ENCODE peak calls at places on chromosomes 12 and 14, in seven cellular contexts. One of them, this sample, is unnamed.

GRCh38 chr14:95527392-95528002 is 7.4 kb upstream of the GLRX5 start:
- DNase-seq in HFFc6: peak; percentile 84
- DNase-seq in lower lobe of right lung: no peak
- DNase-seq in neural crest cell: no peak
- DNase-seq in CD4-positive, alpha-beta T cell: no peak
- DNase-seq in GM20000: peak; percentile 49
- DNase-seq in choroid plexus epithelial cell: peak; percentile 85
- DNase-seq in this sample: no peak

GRCh38 chr14:21723431-21724045 is 49.9 kb upstream of the OR4E1 start:
- DNase-seq in choroid plexus epithelial cell: peak; percentile 4
- DNase-seq in CD4-positive, alpha-beta T cell: peak; percentile 27
- DNase-seq in neural crest cell: peak; percentile 46
- DNase-seq in lower lobe of right lung: no peak
- DNase-seq in GM20000: peak; percentile 8
- DNase-seq in HFFc6: no peak
- DNase-seq in this sample: no peak

GRCh38 chr14:80805136-80805535 is 136.4 kb downstream of the CEP128 start:
- DNase-seq in CD4-positive, alpha-beta T cell: no peak
- DNase-seq in GM20000: no peak
- DNase-seq in lower lobe of right lung: no peak
- DNase-seq in choroid plexus epithelial cell: no peak
- DNase-seq in neural crest cell: no peak
- DNase-seq in HFFc6: peak; percentile 33
- DNase-seq in this sample: no peak

GRCh38 chr14:77053046-77053841 is 24.7 kb upstream of the IRF2BPL start:
- DNase-seq in HFFc6: no peak
- DNase-seq in GM20000: peak; percentile 81
- DNase-seq in lower lobe of right lung: peak; percentile 85
- DNase-seq in choroid plexus epithelial cell: peak; percentile 80
- DNase-seq in neural crest cell: peak; percentile 77
- DNase-seq in CD4-positive, alpha-beta T cell: peak; percentile 74
- DNase-seq in this sample: no peak

GRCh38 chr12:93198086-93198485 is 179.6 kb upstream of the NUDT4 start:
- DNase-seq in CD4-positive, alpha-beta T cell: no peak
- DNase-seq in neural crest cell: no peak
- DNase-seq in lower lobe of right lung: no peak
- DNase-seq in choroid plexus epithelial cell: peak; percentile 66
- DNase-seq in GM20000: no peak
- DNase-seq in HFFc6: peak; percentile 93
- DNase-seq in this sample: no peak

GRCh38 chr14:88195676-88196075 is 127.4 kb downstream of the KCNK10 start:
- DNase-seq in lower lobe of right lung: no peak
- DNase-seq in HFFc6: no peak
- DNase-seq in choroid plexus epithelial cell: no peak
- DNase-seq in GM20000: no peak
- DNase-seq in CD4-positive, alpha-beta T cell: no peak
- DNase-seq in neural crest cell: peak; percentile 21
- DNase-seq in this sample: no peak

GRCh38 chr12:26740348-26740747 is 92.6 kb downstream of the ITPR2 start:
- DNase-seq in choroid plexus epithelial cell: no peak
- DNase-seq in lower lobe of right lung: no peak
- DNase-seq in CD4-positive, alpha-beta T cell: no peak
- DNase-seq in GM20000: no peak
- DNase-seq in HFFc6: no peak
- DNase-seq in neural crest cell: no peak
- DNase-seq in this sample: no peak

GRCh38 chr14:65303185-65303901 is 109.2 kb upstream of the FUT8 start:
- DNase-seq in HFFc6: peak; percentile 20
- DNase-seq in neural crest cell: no peak
- DNase-seq in CD4-positive, alpha-beta T cell: no peak
- DNase-seq in lower lobe of right lung: no peak
- DNase-seq in GM20000: no peak
- DNase-seq in choroid plexus epithelial cell: no peak
- DNase-seq in this sample: no peak

GRCh38 chr12:132444957-132445883 is 44.7 kb upstream of the FBRSL1 start:
- DNase-seq in neural crest cell: no peak
- DNase-seq in choroid plexus epithelial cell: no peak
- DNase-seq in GM20000: peak; percentile 88
- DNase-seq in HFFc6: no peak
- DNase-seq in CD4-positive, alpha-beta T cell: peak; percentile 76
- DNase-seq in lower lobe of right lung: peak; percentile 71
- DNase-seq in this sample: no peak

GRCh38 chr14:101825797-101826196 is 64.3 kb downstream of the PPP2R5C start:
- DNase-seq in HFFc6: no peak
- DNase-seq in lower lobe of right lung: no peak
- DNase-seq in CD4-positive, alpha-beta T cell: no peak
- DNase-seq in GM20000: no peak
- DNase-seq in choroid plexus epithelial cell: no peak
- DNase-seq in neural crest cell: no peak
- DNase-seq in this sample: no peak

GRCh38 chr12:66636771-66637170 is 42.1 kb downstream of the GRIP1 start:
- DNase-seq in CD4-positive, alpha-beta T cell: no peak
- DNase-seq in lower lobe of right lung: no peak
- DNase-seq in neural crest cell: no peak
- DNase-seq in GM20000: no peak
- DNase-seq in HFFc6: no peak
- DNase-seq in choroid plexus epithelial cell: peak; percentile 42
- DNase-seq in this sample: no peak

GRCh38 chr12:52713960-52714886 is 10.9 kb upstream of the KRT77 start:
- DNase-seq in GM20000: no peak
- DNase-seq in lower lobe of right lung: no peak
- DNase-seq in neural crest cell: peak; percentile 49
- DNase-seq in HFFc6: no peak
- DNase-seq in choroid plexus epithelial cell: no peak
- DNase-seq in CD4-positive, alpha-beta T cell: peak; percentile 24
- DNase-seq in this sample: no peak

GRCh38 chr14:54976316-54976715 is 50.6 kb downstream of the WDHD1 start:
- DNase-seq in choroid plexus epithelial cell: peak; percentile 88
- DNase-seq in CD4-positive, alpha-beta T cell: no peak
- DNase-seq in neural crest cell: no peak
- DNase-seq in lower lobe of right lung: no peak
- DNase-seq in HFFc6: peak; percentile 64
- DNase-seq in GM20000: no peak
- DNase-seq in this sample: peak; percentile 83

GRCh38 chr12:96985515-96986362 is 78.7 kb downstream of the NEDD1 start:
- DNase-seq in choroid plexus epithelial cell: peak; percentile 9
- DNase-seq in GM20000: peak; percentile 79
- DNase-seq in neural crest cell: no peak
- DNase-seq in HFFc6: no peak
- DNase-seq in CD4-positive, alpha-beta T cell: peak; percentile 45
- DNase-seq in lower lobe of right lung: peak; percentile 51
- DNase-seq in this sample: no peak

GRCh38 chr14:21652209-21652808 is 1.3 kb upstream of the OR4E2 start:
- DNase-seq in choroid plexus epithelial cell: no peak
- DNase-seq in lower lobe of right lung: no peak
- DNase-seq in neural crest cell: no peak
- DNase-seq in CD4-positive, alpha-beta T cell: no peak
- DNase-seq in HFFc6: no peak
- DNase-seq in GM20000: no peak
- DNase-seq in this sample: no peak

GRCh38 chr12:57766464-57767311 is at the start of gene CYP27B1:
- DNase-seq in HFFc6: no peak
- DNase-seq in neural crest cell: no peak
- DNase-seq in GM20000: no peak
- DNase-seq in lower lobe of right lung: peak; percentile 64
- DNase-seq in choroid plexus epithelial cell: peak; percentile 44
- DNase-seq in CD4-positive, alpha-beta T cell: no peak
- DNase-seq in this sample: no peak

GRCh38 chr14:45135181-45135580 is 549 bp upstream of the FANCM start:
- DNase-seq in CD4-positive, alpha-beta T cell: no peak
- DNase-seq in choroid plexus epithelial cell: peak; percentile 60
- DNase-seq in HFFc6: peak; percentile 36
- DNase-seq in lower lobe of right lung: no peak
- DNase-seq in GM20000: no peak
- DNase-seq in neural crest cell: peak; percentile 5
- DNase-seq in this sample: peak; percentile 18

GRCh38 chr12:91871751-91872150 is 273.9 kb downstream of the BTG1 start:
- DNase-seq in lower lobe of right lung: no peak
- DNase-seq in neural crest cell: no peak
- DNase-seq in HFFc6: no peak
- DNase-seq in CD4-positive, alpha-beta T cell: no peak
- DNase-seq in GM20000: no peak
- DNase-seq in choroid plexus epithelial cell: no peak
- DNase-seq in this sample: no peak

GRCh38 chr14:102363182-102363952 is 626 bp downstream of the TECPR2 start:
- DNase-seq in CD4-positive, alpha-beta T cell: peak; percentile 9
- DNase-seq in neural crest cell: peak; percentile 30
- DNase-seq in choroid plexus epithelial cell: peak; percentile 28
- DNase-seq in HFFc6: peak; percentile 66
- DNase-seq in GM20000: no peak
- DNase-seq in lower lobe of right lung: peak; percentile 73
- DNase-seq in this sample: no peak

GRCh38 chr12:92502417-92503028 is 200.3 kb upstream of the PLEKHG7 start:
- DNase-seq in GM20000: peak; percentile 30
- DNase-seq in neural crest cell: no peak
- DNase-seq in choroid plexus epithelial cell: peak; percentile 15
- DNase-seq in CD4-positive, alpha-beta T cell: no peak
- DNase-seq in lower lobe of right lung: no peak
- DNase-seq in HFFc6: no peak
- DNase-seq in this sample: no peak

GRCh38 chr12:104809706-104810385 is 148.2 kb downstream of the SLC41A2 start:
- DNase-seq in CD4-positive, alpha-beta T cell: no peak
- DNase-seq in neural crest cell: no peak
- DNase-seq in HFFc6: no peak
- DNase-seq in GM20000: no peak
- DNase-seq in choroid plexus epithelial cell: no peak
- DNase-seq in lower lobe of right lung: no peak
- DNase-seq in this sample: no peak

GRCh38 chr14:90677484-90678045 is 138.7 kb downstream of the TTC7B start:
- DNase-seq in GM20000: no peak
- DNase-seq in CD4-positive, alpha-beta T cell: no peak
- DNase-seq in HFFc6: peak; percentile 65
- DNase-seq in neural crest cell: no peak
- DNase-seq in choroid plexus epithelial cell: peak; percentile 71
- DNase-seq in lower lobe of right lung: no peak
- DNase-seq in this sample: peak; percentile 28

GRCh38 chr12:89179983-89180382 is 172.3 kb downstream of the DUSP6 start:
- DNase-seq in neural crest cell: no peak
- DNase-seq in HFFc6: peak; percentile 33
- DNase-seq in GM20000: no peak
- DNase-seq in lower lobe of right lung: no peak
- DNase-seq in choroid plexus epithelial cell: peak; percentile 98
- DNase-seq in CD4-positive, alpha-beta T cell: no peak
- DNase-seq in this sample: peak; percentile 22

GRCh38 chr14:64971452-64971889 is 665 bp downstream of the RAB15 start:
- DNase-seq in HFFc6: no peak
- DNase-seq in CD4-positive, alpha-beta T cell: no peak
- DNase-seq in lower lobe of right lung: no peak
- DNase-seq in GM20000: no peak
- DNase-seq in choroid plexus epithelial cell: no peak
- DNase-seq in neural crest cell: no peak
- DNase-seq in this sample: no peak

GRCh38 chr12:52949413-52950331 is 754 bp downstream of the KRT18 start:
- DNase-seq in GM20000: no peak
- DNase-seq in neural crest cell: no peak
- DNase-seq in choroid plexus epithelial cell: peak; percentile 95
- DNase-seq in lower lobe of right lung: peak; percentile 67
- DNase-seq in HFFc6: peak; percentile 90
- DNase-seq in CD4-positive, alpha-beta T cell: no peak
- DNase-seq in this sample: peak; percentile 77

GRCh38 chr12:26123482-26123980 is 1.3 kb downstream of the BHLHE41 start:
- DNase-seq in choroid plexus epithelial cell: peak; percentile 45
- DNase-seq in HFFc6: peak; percentile 9
- DNase-seq in GM20000: peak; percentile 46
- DNase-seq in lower lobe of right lung: no peak
- DNase-seq in neural crest cell: no peak
- DNase-seq in CD4-positive, alpha-beta T cell: no peak
- DNase-seq in this sample: no peak

GRCh38 chr12:32776258-32776657 is 20.6 kb upstream of the YARS2 start:
- DNase-seq in lower lobe of right lung: no peak
- DNase-seq in CD4-positive, alpha-beta T cell: no peak
- DNase-seq in neural crest cell: no peak
- DNase-seq in GM20000: no peak
- DNase-seq in HFFc6: no peak
- DNase-seq in choroid plexus epithelial cell: no peak
- DNase-seq in this sample: no peak

GRCh38 chr12:49026101-49026500 is 7.5 kb upstream of the PRKAG1 start:
- DNase-seq in CD4-positive, alpha-beta T cell: no peak
- DNase-seq in HFFc6: no peak
- DNase-seq in choroid plexus epithelial cell: no peak
- DNase-seq in GM20000: no peak
- DNase-seq in neural crest cell: no peak
- DNase-seq in lower lobe of right lung: no peak
- DNase-seq in this sample: no peak

GRCh38 chr12:96034631-96035282 is 630 bp downstream of the LTA4H start:
- DNase-seq in lower lobe of right lung: peak; percentile 52
- DNase-seq in choroid plexus epithelial cell: peak; percentile 44
- DNase-seq in HFFc6: peak; percentile 5
- DNase-seq in CD4-positive, alpha-beta T cell: no peak
- DNase-seq in GM20000: no peak
- DNase-seq in neural crest cell: peak; percentile 9
- DNase-seq in this sample: no peak

GRCh38 chr12:120684523-120684932 is 2.4 kb upstream of the MLEC start:
- DNase-seq in GM20000: no peak
- DNase-seq in lower lobe of right lung: no peak
- DNase-seq in choroid plexus epithelial cell: peak; percentile 43
- DNase-seq in HFFc6: peak; percentile 52
- DNase-seq in neural crest cell: no peak
- DNase-seq in CD4-positive, alpha-beta T cell: no peak
- DNase-seq in this sample: no peak

GRCh38 chr12:12191008-12191407 is 75.8 kb downstream of the LRP6 start:
- DNase-seq in GM20000: no peak
- DNase-seq in lower lobe of right lung: no peak
- DNase-seq in CD4-positive, alpha-beta T cell: no peak
- DNase-seq in choroid plexus epithelial cell: no peak
- DNase-seq in HFFc6: no peak
- DNase-seq in neural crest cell: no peak
- DNase-seq in this sample: no peak
- TF ChIP-seq CTCF in GM20000: no peak
- TF ChIP-seq CTCF in lower lobe of right lung: no peak
- TF ChIP-seq CTCF in CD4-positive, alpha-beta T cell: no peak
- TF ChIP-seq CTCF in choroid plexus epithelial cell: no peak
- TF ChIP-seq CTCF in HFFc6: no peak
- TF ChIP-seq CTCF in neural crest cell: no peak
- TF ChIP-seq CTCF in this sample: no peak

GRCh38 chr14:68664225-68664681 is 128.6 kb downstream of the ZFP36L1 start:
- DNase-seq in HFFc6: peak; percentile 23
- DNase-seq in choroid plexus epithelial cell: peak; percentile 32
- DNase-seq in CD4-positive, alpha-beta T cell: no peak
- DNase-seq in neural crest cell: no peak
- DNase-seq in lower lobe of right lung: no peak
- DNase-seq in GM20000: peak; percentile 39
- DNase-seq in this sample: no peak
- TF ChIP-seq CTCF in HFFc6: no peak
- TF ChIP-seq CTCF in choroid plexus epithelial cell: peak; percentile 9
- TF ChIP-seq CTCF in CD4-positive, alpha-beta T cell: no peak
- TF ChIP-seq CTCF in neural crest cell: no peak
- TF ChIP-seq CTCF in lower lobe of right lung: no peak
- TF ChIP-seq CTCF in GM20000: no peak
- TF ChIP-seq CTCF in this sample: no peak

GRCh38 chr12:7144414-7145120 is 14.4 kb downstream of the CLSTN3 start:
- DNase-seq in HFFc6: peak; percentile 21
- DNase-seq in lower lobe of right lung: no peak
- DNase-seq in GM20000: peak; percentile 49
- DNase-seq in neural crest cell: no peak
- DNase-seq in CD4-positive, alpha-beta T cell: no peak
- DNase-seq in choroid plexus epithelial cell: peak; percentile 68
- DNase-seq in this sample: no peak
- TF ChIP-seq CTCF in HFFc6: peak; percentile 83
- TF ChIP-seq CTCF in lower lobe of right lung: peak; percentile 50
- TF ChIP-seq CTCF in GM20000: peak; percentile 17
- TF ChIP-seq CTCF in neural crest cell: peak; percentile 80
- TF ChIP-seq CTCF in CD4-positive, alpha-beta T cell: peak; percentile 80
- TF ChIP-seq CTCF in choroid plexus epithelial cell: peak; percentile 63
- TF ChIP-seq CTCF in this sample: peak; percentile 50

GRCh38 chr14:50955373-50956043 is 11.2 kb upstream of the PYGL start:
- DNase-seq in neural crest cell: no peak
- DNase-seq in CD4-positive, alpha-beta T cell: no peak
- DNase-seq in HFFc6: peak; percentile 98
- DNase-seq in choroid plexus epithelial cell: peak; percentile 97
- DNase-seq in lower lobe of right lung: peak; percentile 75
- DNase-seq in GM20000: peak; percentile 52
- DNase-seq in this sample: peak; percentile 59
- TF ChIP-seq CTCF in neural crest cell: peak; percentile 51
- TF ChIP-seq CTCF in CD4-positive, alpha-beta T cell: no peak
- TF ChIP-seq CTCF in HFFc6: peak; percentile 74
- TF ChIP-seq CTCF in choroid plexus epithelial cell: peak; percentile 67
- TF ChIP-seq CTCF in lower lobe of right lung: peak; percentile 16
- TF ChIP-seq CTCF in GM20000: no peak
- TF ChIP-seq CTCF in this sample: peak; percentile 58

This sample was measured in astrocyte of the cerebellum.